ENCODE peak calls at places on chromosomes 11 and 22, in ten cellular contexts. One of them, this sample, is unnamed.

GRCh38 chr11:37657645-37658044 is 1059.6 kb upstream of the RAG2 start:
- DNase-seq in activated naive CD8-positive, alpha-beta T cell treated with anti-CD3 and anti-CD28 coated beads, Interleukin-2, amount 50 U/mL, for 24 hours: no peak
- DNase-seq in AG08395: no peak
- DNase-seq in NCI-H2107: no peak
- DNase-seq in mesothelial cell of epicardium: no peak
- DNase-seq in NCI-H1105: no peak
- DNase-seq in effector CD8-positive, alpha-beta T cell: no peak
- DNase-seq in nephron progenitor cell: no peak
- DNase-seq in astrocyte of the spinal cord: peak; percentile 55
- DNase-seq in lower lobe of right lung: no peak
- DNase-seq in this sample: no peak

GRCh38 chr11:82004537-82005213 is 729.0 kb downstream of the FAM181B start:
- DNase-seq in activated naive CD8-positive, alpha-beta T cell treated with anti-CD3 and anti-CD28 coated beads, Interleukin-2, amount 50 U/mL, for 24 hours: no peak
- DNase-seq in AG08395: no peak
- DNase-seq in NCI-H2107: no peak
- DNase-seq in mesothelial cell of epicardium: no peak
- DNase-seq in NCI-H1105: no peak
- DNase-seq in effector CD8-positive, alpha-beta T cell: no peak
- DNase-seq in nephron progenitor cell: no peak
- DNase-seq in astrocyte of the spinal cord: peak; percentile 56
- DNase-seq in lower lobe of right lung: no peak
- DNase-seq in this sample: no peak

GRCh38 chr11:103696130-103696529 is 340.3 kb upstream of the DDI1 start:
- DNase-seq in activated naive CD8-positive, alpha-beta T cell treated with anti-CD3 and anti-CD28 coated beads, Interleukin-2, amount 50 U/mL, for 24 hours: no peak
- DNase-seq in AG08395: no peak
- DNase-seq in NCI-H2107: no peak
- DNase-seq in mesothelial cell of epicardium: no peak
- DNase-seq in NCI-H1105: no peak
- DNase-seq in effector CD8-positive, alpha-beta T cell: no peak
- DNase-seq in nephron progenitor cell: no peak
- DNase-seq in astrocyte of the spinal cord: no peak
- DNase-seq in lower lobe of right lung: no peak
- DNase-seq in this sample: no peak

GRCh38 chr22:43777204-43777671 is 34.9 kb downstream of the EFCAB6 start:
- DNase-seq in activated naive CD8-positive, alpha-beta T cell treated with anti-CD3 and anti-CD28 coated beads, Interleukin-2, amount 50 U/mL, for 24 hours: no peak
- DNase-seq in AG08395: peak; percentile 67
- DNase-seq in NCI-H2107: no peak
- DNase-seq in mesothelial cell of epicardium: no peak
- DNase-seq in NCI-H1105: no peak
- DNase-seq in effector CD8-positive, alpha-beta T cell: no peak
- DNase-seq in nephron progenitor cell: no peak
- DNase-seq in astrocyte of the spinal cord: peak; percentile 21
- DNase-seq in lower lobe of right lung: no peak
- DNase-seq in this sample: no peak

GRCh38 chr11:120547871-120548681 is 36.5 kb downstream of the GRIK4 start:
- DNase-seq in activated naive CD8-positive, alpha-beta T cell treated with anti-CD3 and anti-CD28 coated beads, Interleukin-2, amount 50 U/mL, for 24 hours: no peak
- DNase-seq in AG08395: peak; percentile 98
- DNase-seq in NCI-H2107: peak; percentile 44
- DNase-seq in mesothelial cell of epicardium: peak; percentile 54
- DNase-seq in NCI-H1105: peak; percentile 89
- DNase-seq in effector CD8-positive, alpha-beta T cell: no peak
- DNase-seq in nephron progenitor cell: no peak
- DNase-seq in astrocyte of the spinal cord: peak; percentile 88
- DNase-seq in lower lobe of right lung: peak; percentile 70
- DNase-seq in this sample: peak; percentile 85

GRCh38 chr11:92954003-92954402 is 15.4 kb upstream of the MTNR1B start:
- DNase-seq in activated naive CD8-positive, alpha-beta T cell treated with anti-CD3 and anti-CD28 coated beads, Interleukin-2, amount 50 U/mL, for 24 hours: no peak
- DNase-seq in AG08395: no peak
- DNase-seq in NCI-H2107: no peak
- DNase-seq in mesothelial cell of epicardium: no peak
- DNase-seq in NCI-H1105: no peak
- DNase-seq in effector CD8-positive, alpha-beta T cell: no peak
- DNase-seq in nephron progenitor cell: no peak
- DNase-seq in astrocyte of the spinal cord: no peak
- DNase-seq in lower lobe of right lung: no peak
- DNase-seq in this sample: no peak

GRCh38 chr11:1053121-1053901 is 16.8 kb upstream of the MUC6 start:
- DNase-seq in activated naive CD8-positive, alpha-beta T cell treated with anti-CD3 and anti-CD28 coated beads, Interleukin-2, amount 50 U/mL, for 24 hours: no peak
- DNase-seq in AG08395: no peak
- DNase-seq in NCI-H2107: no peak
- DNase-seq in mesothelial cell of epicardium: no peak
- DNase-seq in NCI-H1105: no peak
- DNase-seq in effector CD8-positive, alpha-beta T cell: no peak
- DNase-seq in nephron progenitor cell: peak; percentile 10
- DNase-seq in astrocyte of the spinal cord: no peak
- DNase-seq in lower lobe of right lung: peak; percentile 39
- DNase-seq in this sample: no peak

GRCh38 chr11:126118806-126119205 is 56.1 kb upstream of the CDON start:
- DNase-seq in activated naive CD8-positive, alpha-beta T cell treated with anti-CD3 and anti-CD28 coated beads, Interleukin-2, amount 50 U/mL, for 24 hours: no peak
- DNase-seq in AG08395: no peak
- DNase-seq in NCI-H2107: no peak
- DNase-seq in mesothelial cell of epicardium: no peak
- DNase-seq in NCI-H1105: no peak
- DNase-seq in effector CD8-positive, alpha-beta T cell: no peak
- DNase-seq in nephron progenitor cell: no peak
- DNase-seq in astrocyte of the spinal cord: no peak
- DNase-seq in lower lobe of right lung: no peak
- DNase-seq in this sample: no peak

GRCh38 chr11:118012083-118012669 is 26.0 kb downstream of the IL10RA start:
- DNase-seq in activated naive CD8-positive, alpha-beta T cell treated with anti-CD3 and anti-CD28 coated beads, Interleukin-2, amount 50 U/mL, for 24 hours: no peak
- DNase-seq in AG08395: peak; percentile 21
- DNase-seq in NCI-H2107: no peak
- DNase-seq in mesothelial cell of epicardium: no peak
- DNase-seq in NCI-H1105: no peak
- DNase-seq in effector CD8-positive, alpha-beta T cell: no peak
- DNase-seq in nephron progenitor cell: no peak
- DNase-seq in astrocyte of the spinal cord: no peak
- DNase-seq in lower lobe of right lung: peak; percentile 72
- DNase-seq in this sample: no peak

GRCh38 chr11:133966924-133967598 is 10.3 kb upstream of the IGSF9B start:
- DNase-seq in activated naive CD8-positive, alpha-beta T cell treated with anti-CD3 and anti-CD28 coated beads, Interleukin-2, amount 50 U/mL, for 24 hours: peak; percentile 84
- DNase-seq in AG08395: peak; percentile 50
- DNase-seq in NCI-H2107: no peak
- DNase-seq in mesothelial cell of epicardium: no peak
- DNase-seq in NCI-H1105: no peak
- DNase-seq in effector CD8-positive, alpha-beta T cell: peak; percentile 46
- DNase-seq in nephron progenitor cell: peak; percentile 63
- DNase-seq in astrocyte of the spinal cord: no peak
- DNase-seq in lower lobe of right lung: no peak
- DNase-seq in this sample: no peak

GRCh38 chr11:33178443-33179154 is 17.3 kb upstream of the CSTF3 start:
- DNase-seq in activated naive CD8-positive, alpha-beta T cell treated with anti-CD3 and anti-CD28 coated beads, Interleukin-2, amount 50 U/mL, for 24 hours: no peak
- DNase-seq in AG08395: no peak
- DNase-seq in NCI-H2107: no peak
- DNase-seq in mesothelial cell of epicardium: no peak
- DNase-seq in NCI-H1105: no peak
- DNase-seq in effector CD8-positive, alpha-beta T cell: no peak
- DNase-seq in nephron progenitor cell: no peak
- DNase-seq in astrocyte of the spinal cord: no peak
- DNase-seq in lower lobe of right lung: no peak
- DNase-seq in this sample: no peak

GRCh38 chr11:17735823-17736772 is 1.5 kb downstream of the KCNC1 start:
- DNase-seq in activated naive CD8-positive, alpha-beta T cell treated with anti-CD3 and anti-CD28 coated beads, Interleukin-2, amount 50 U/mL, for 24 hours: no peak
- DNase-seq in AG08395: no peak
- DNase-seq in NCI-H2107: no peak
- DNase-seq in mesothelial cell of epicardium: no peak
- DNase-seq in NCI-H1105: peak; percentile 41
- DNase-seq in effector CD8-positive, alpha-beta T cell: no peak
- DNase-seq in nephron progenitor cell: peak; percentile 46
- DNase-seq in astrocyte of the spinal cord: no peak
- DNase-seq in lower lobe of right lung: no peak
- DNase-seq in this sample: no peak

GRCh38 chr11:26655287-26655686 is 66.6 kb downstream of the SLC5A12 start:
- DNase-seq in activated naive CD8-positive, alpha-beta T cell treated with anti-CD3 and anti-CD28 coated beads, Interleukin-2, amount 50 U/mL, for 24 hours: no peak
- DNase-seq in AG08395: no peak
- DNase-seq in NCI-H2107: no peak
- DNase-seq in mesothelial cell of epicardium: no peak
- DNase-seq in NCI-H1105: no peak
- DNase-seq in effector CD8-positive, alpha-beta T cell: no peak
- DNase-seq in nephron progenitor cell: no peak
- DNase-seq in astrocyte of the spinal cord: no peak
- DNase-seq in lower lobe of right lung: no peak
- DNase-seq in this sample: no peak

GRCh38 chr11:124481365-124482323 is 36.1 kb upstream of the OR8B8 start:
- DNase-seq in activated naive CD8-positive, alpha-beta T cell treated with anti-CD3 and anti-CD28 coated beads, Interleukin-2, amount 50 U/mL, for 24 hours: no peak
- DNase-seq in AG08395: peak; percentile 30
- DNase-seq in NCI-H2107: no peak
- DNase-seq in mesothelial cell of epicardium: no peak
- DNase-seq in NCI-H1105: peak; percentile 40
- DNase-seq in effector CD8-positive, alpha-beta T cell: no peak
- DNase-seq in nephron progenitor cell: peak; percentile 14
- DNase-seq in astrocyte of the spinal cord: peak; percentile 50
- DNase-seq in lower lobe of right lung: no peak
- DNase-seq in this sample: peak; percentile 2

GRCh38 chr22:18023509-18024275 is 669 bp downstream of the MICAL3 start:
- DNase-seq in activated naive CD8-positive, alpha-beta T cell treated with anti-CD3 and anti-CD28 coated beads, Interleukin-2, amount 50 U/mL, for 24 hours: peak; percentile 40
- DNase-seq in AG08395: peak; percentile 95
- DNase-seq in NCI-H2107: no peak
- DNase-seq in mesothelial cell of epicardium: peak; percentile 54
- DNase-seq in NCI-H1105: peak; percentile 58
- DNase-seq in effector CD8-positive, alpha-beta T cell: no peak
- DNase-seq in nephron progenitor cell: peak; percentile 75
- DNase-seq in astrocyte of the spinal cord: peak; percentile 79
- DNase-seq in lower lobe of right lung: no peak
- DNase-seq in this sample: peak; percentile 59

GRCh38 chr11:128260398-128260797 is 327.0 kb downstream of the ETS1 start:
- DNase-seq in activated naive CD8-positive, alpha-beta T cell treated with anti-CD3 and anti-CD28 coated beads, Interleukin-2, amount 50 U/mL, for 24 hours: no peak
- DNase-seq in AG08395: no peak
- DNase-seq in NCI-H2107: no peak
- DNase-seq in mesothelial cell of epicardium: no peak
- DNase-seq in NCI-H1105: no peak
- DNase-seq in effector CD8-positive, alpha-beta T cell: no peak
- DNase-seq in nephron progenitor cell: no peak
- DNase-seq in astrocyte of the spinal cord: no peak
- DNase-seq in lower lobe of right lung: no peak
- DNase-seq in this sample: no peak

GRCh38 chr11:96061730-96062524 is 138.0 kb upstream of the MTMR2 start:
- DNase-seq in activated naive CD8-positive, alpha-beta T cell treated with anti-CD3 and anti-CD28 coated beads, Interleukin-2, amount 50 U/mL, for 24 hours: no peak
- DNase-seq in AG08395: no peak
- DNase-seq in NCI-H2107: no peak
- DNase-seq in mesothelial cell of epicardium: no peak
- DNase-seq in NCI-H1105: no peak
- DNase-seq in effector CD8-positive, alpha-beta T cell: no peak
- DNase-seq in nephron progenitor cell: no peak
- DNase-seq in astrocyte of the spinal cord: peak; percentile 59
- DNase-seq in lower lobe of right lung: no peak
- DNase-seq in this sample: no peak

GRCh38 chr22:31350410-31350863 is 4.3 kb upstream of the PATZ1 start:
- DNase-seq in activated naive CD8-positive, alpha-beta T cell treated with anti-CD3 and anti-CD28 coated beads, Interleukin-2, amount 50 U/mL, for 24 hours: no peak
- DNase-seq in AG08395: no peak
- DNase-seq in NCI-H2107: no peak
- DNase-seq in mesothelial cell of epicardium: no peak
- DNase-seq in NCI-H1105: peak; percentile 78
- DNase-seq in effector CD8-positive, alpha-beta T cell: no peak
- DNase-seq in nephron progenitor cell: peak; percentile 14
- DNase-seq in astrocyte of the spinal cord: no peak
- DNase-seq in lower lobe of right lung: no peak
- DNase-seq in this sample: peak; percentile 84

GRCh38 chr11:112744041-112744440 is 217.2 kb upstream of the NCAM1 start:
- DNase-seq in activated naive CD8-positive, alpha-beta T cell treated with anti-CD3 and anti-CD28 coated beads, Interleukin-2, amount 50 U/mL, for 24 hours: no peak
- DNase-seq in AG08395: no peak
- DNase-seq in NCI-H2107: no peak
- DNase-seq in mesothelial cell of epicardium: no peak
- DNase-seq in NCI-H1105: peak; percentile 33
- DNase-seq in effector CD8-positive, alpha-beta T cell: no peak
- DNase-seq in nephron progenitor cell: no peak
- DNase-seq in astrocyte of the spinal cord: no peak
- DNase-seq in lower lobe of right lung: no peak
- DNase-seq in this sample: peak; percentile 92

This sample was measured in NCI-H2029.